ENCODE peak calls at places on chromosomes 13 and 19, in nine cellular contexts. N, G, H, K, X, U, Q, S and T are unnamed samples.

GRCh38 chr13:71695662-71696061 is 171.3 kb downstream of the DACH1 start:
- DNase-seq in K (no peak), X (no peak), N (no peak), U (no peak), H (no peak), G (no peak), S (no peak), Q (no peak), T (no peak)

GRCh38 chr13:43227721-43228120 is 204.3 kb downstream of the DNAJC15 start:
- DNase-seq in G (no peak), K (no peak), X (no peak), H (no peak), S (no peak), U (no peak), N (no peak), Q (no peak), T (no peak)

GRCh38 chr19:16605552-16605951 is 22.5 kb downstream of the MED26 start:
- DNase-seq in H (no peak), X (no peak), G (no peak), Q (peak), U (no peak), K (no peak), N (no peak), S (no peak), T (no peak)

GRCh38 chr19:13843104-13843921 is 33.6 kb upstream of the NANOS3 start:
- DNase-seq in Q (no peak), U (peak), H (peak), K (peak), G (peak), S (no peak), N (peak), X (peak), T (no peak)

GRCh38 chr13:22086593-22086992 is 415.7 kb downstream of the FGF9 start:
- DNase-seq in N (no peak), G (no peak), H (no peak), U (no peak), K (no peak), S (no peak), X (no peak), Q (no peak), T (no peak)

GRCh38 chr13:113869263-113869662 is 5.4 kb upstream of the GAS6 start:
- DNase-seq in H (no peak), X (no peak), N (no peak), G (no peak), Q (no peak), U (no peak), S (no peak), K (no peak), T (no peak)

GRCh38 chr19:58181902-58182576 is 822 bp upstream of the ZNF274 start:
- DNase-seq in S (no peak), K (peak), U (peak), N (peak), H (peak), Q (no peak), X (peak), G (peak), T (peak)

GRCh38 chr19:670609-671075 is 5.5 kb upstream of the FSTL3 start:
- DNase-seq in G (no peak), K (no peak), H (no peak), S (no peak), N (no peak), U (no peak), X (peak), Q (no peak), T (peak)

GRCh38 chr19:34180273-34180672 is 8.0 kb downstream of the LSM14A start:
- DNase-seq in U (no peak), S (no peak), X (no peak), G (no peak), Q (no peak), N (no peak), H (no peak), K (no peak), T (no peak)

GRCh38 chr13:26601669-26602068 is 44.2 kb downstream of the WASF3 start:
- DNase-seq in K (no peak), U (no peak), H (no peak), G (no peak), S (no peak), X (no peak), Q (no peak), N (no peak), T (no peak)

GRCh38 chr19:2242811-2243210 is 6.2 kb downstream of the SF3A2 start:
- DNase-seq in Q (no peak), N (no peak), U (no peak), K (no peak), G (no peak), X (no peak), H (no peak), S (no peak), T (no peak)

GRCh38 chr19:2239173-2239572 is 2.5 kb downstream of the SF3A2 start:
- DNase-seq in G (no peak), H (no peak), S (no peak), X (no peak), Q (no peak), K (no peak), N (no peak), U (no peak), T (no peak)

GRCh38 chr19:2242092-2242537 is 5.5 kb downstream of the SF3A2 start:
- DNase-seq in N (peak), Q (no peak), U (no peak), X (no peak), G (peak), K (no peak), H (no peak), S (no peak), T (no peak)

GRCh38 chr19:2239771-2240770 is 3.4 kb downstream of the SF3A2 start:
- DNase-seq in X (no peak), K (no peak), H (no peak), Q (no peak), S (no peak), N (no peak), G (peak), U (no peak), T (peak)

DNA sequence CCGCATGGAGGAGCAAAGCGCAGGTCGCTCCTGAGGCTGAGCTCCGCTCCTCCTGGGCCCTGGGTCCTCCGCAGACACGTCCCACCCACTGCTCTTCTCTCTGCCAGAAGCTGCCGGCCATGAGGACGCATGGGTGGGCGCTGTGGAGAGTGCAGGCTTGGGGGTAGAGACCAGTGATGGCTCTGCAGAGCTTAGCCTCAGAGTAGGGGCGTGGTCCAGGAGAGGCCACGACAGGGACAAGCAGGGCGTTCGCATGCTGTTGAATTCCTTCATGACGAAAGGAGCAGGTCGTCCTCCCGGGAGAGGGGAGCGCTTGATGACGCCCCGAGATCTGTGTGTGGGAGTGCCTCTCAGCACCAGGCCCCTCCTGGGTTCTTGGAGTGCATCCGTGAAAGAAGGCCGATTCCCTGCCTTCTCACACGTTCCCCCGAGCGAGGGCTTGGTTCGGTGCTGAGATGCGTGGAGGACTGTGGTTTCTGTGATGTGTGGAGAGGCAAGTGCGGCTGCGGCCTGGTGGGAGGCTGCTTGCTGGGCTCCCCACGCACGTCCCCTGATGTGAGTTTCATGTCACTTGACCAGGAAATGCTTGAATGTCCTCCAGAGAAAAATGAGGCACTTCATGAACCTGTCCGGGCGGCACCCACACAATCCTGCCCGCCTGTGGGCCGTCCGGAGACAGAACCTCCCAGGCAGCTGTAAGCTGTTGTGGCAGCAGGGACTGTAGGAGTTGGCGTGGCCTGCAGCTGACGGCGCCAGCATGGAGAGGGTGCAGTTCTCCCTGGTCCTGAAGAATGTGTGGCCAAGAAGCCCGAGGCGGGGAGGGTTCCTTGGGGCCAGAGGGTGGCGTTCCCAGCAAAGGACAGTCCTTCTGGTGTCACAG is 4.5 kb downstream of the SF3A2 start:
- DNase-seq in N (no peak), U (no peak), H (no peak), K (no peak), G (no peak), S (no peak), Q (no peak), X (no peak), T (no peak)
- TF ChIP-seq POLR2A in N (no peak), U (no peak), H (no peak), K (no peak), G (no peak), S (no peak), Q (no peak), X (no peak), T (no peak)

GRCh38 chr13:97259787-97260641 is 37.9 kb downstream of the MBNL2 start:
- DNase-seq in U (no peak), Q (peak), G (peak), K (no peak), H (no peak), N (no peak), S (no peak), X (peak), T (peak)
- TF ChIP-seq POLR2A in U (no peak), Q (no peak), G (no peak), K (no peak), H (no peak), N (no peak), S (no peak), X (no peak), T (peak)

DNA sequence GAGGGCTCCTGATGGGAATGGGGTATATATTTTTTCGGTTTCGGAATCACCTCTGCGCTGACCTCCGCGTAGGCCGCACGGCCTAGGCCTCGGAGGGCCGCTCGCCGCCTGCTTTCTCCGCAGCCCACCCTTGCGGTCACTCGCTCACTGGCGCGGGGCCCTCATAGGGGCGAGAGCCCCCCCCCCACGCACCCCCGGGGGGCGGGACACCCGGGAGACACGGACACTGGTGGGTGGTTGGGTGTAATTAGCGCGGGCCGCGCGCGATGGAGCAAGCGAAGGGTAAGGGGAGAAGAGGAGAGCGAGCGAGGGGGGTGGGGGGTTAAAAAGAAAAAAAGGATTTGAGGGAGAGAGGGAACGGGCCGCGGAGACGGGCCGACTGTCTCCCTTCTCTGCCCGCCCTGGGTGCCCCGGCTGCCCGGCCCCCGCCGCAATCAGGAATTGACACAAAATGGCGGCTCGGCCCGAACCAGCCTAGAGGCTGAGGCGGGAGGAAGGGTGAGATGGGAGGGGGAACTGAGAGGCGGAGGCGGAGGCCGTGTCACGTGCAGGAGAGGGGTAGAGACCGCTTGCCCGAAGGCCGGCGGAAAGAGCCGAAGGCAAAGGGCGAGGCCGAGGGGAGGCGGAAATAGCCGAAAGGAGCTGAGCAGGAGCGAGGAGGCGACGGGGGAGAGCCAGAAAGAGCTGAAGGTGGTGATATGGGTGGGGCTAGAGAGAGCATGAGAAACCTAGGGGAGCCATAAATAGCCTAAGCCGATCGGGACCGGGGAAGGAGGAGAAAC is 721 bp downstream of the ZC3H4 start:
- DNase-seq in H (peak), G (peak), N (peak), X (peak), U (peak), K (peak), Q (peak), S (peak), T (peak)
- TF ChIP-seq POLR2A in H (peak), G (peak), N (peak), X (peak), U (peak), K (peak), Q (peak), S (peak), T (no peak)

DNA sequence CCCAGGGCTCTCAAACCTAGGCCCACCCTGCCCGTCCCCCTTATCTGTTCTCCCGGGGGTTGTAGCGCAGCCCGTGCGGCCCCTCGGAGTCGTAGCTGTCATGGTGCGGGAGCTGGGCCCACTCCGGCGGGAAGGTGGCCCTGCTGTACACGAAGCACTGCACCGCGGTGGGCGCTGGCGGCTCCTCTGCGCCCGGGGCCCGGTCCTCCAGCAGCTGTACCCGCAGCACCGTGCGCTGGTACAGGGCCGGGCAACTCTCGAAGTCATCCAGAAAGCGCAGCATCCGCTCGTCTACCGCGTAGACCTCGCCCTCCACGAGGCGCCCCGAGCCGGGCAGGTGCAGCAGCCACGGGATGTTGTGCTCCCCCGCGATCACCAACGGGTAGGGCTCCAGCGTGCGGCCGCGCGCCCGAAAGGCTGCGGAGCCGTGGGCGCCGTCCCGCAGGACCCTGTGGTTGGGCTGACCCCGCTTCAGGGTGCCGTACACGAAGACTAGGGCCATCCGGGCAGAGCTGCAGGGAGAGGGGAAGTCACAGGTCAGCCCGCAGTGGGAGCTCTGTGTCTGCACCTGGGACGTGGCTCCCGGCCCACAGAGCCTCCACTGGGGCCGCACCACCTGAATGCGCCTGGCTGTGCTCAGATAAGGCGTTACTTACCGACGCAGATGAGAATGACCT is 56.4 kb downstream of the GGACT start:
- DNase-seq in S (no peak), H (no peak), U (no peak), K (no peak), N (no peak), G (peak), Q (no peak), X (no peak), T (no peak)
- TF ChIP-seq POLR2A in S (no peak), H (no peak), U (no peak), K (no peak), N (no peak), G (no peak), Q (no peak), X (no peak), T (no peak)

DNA sequence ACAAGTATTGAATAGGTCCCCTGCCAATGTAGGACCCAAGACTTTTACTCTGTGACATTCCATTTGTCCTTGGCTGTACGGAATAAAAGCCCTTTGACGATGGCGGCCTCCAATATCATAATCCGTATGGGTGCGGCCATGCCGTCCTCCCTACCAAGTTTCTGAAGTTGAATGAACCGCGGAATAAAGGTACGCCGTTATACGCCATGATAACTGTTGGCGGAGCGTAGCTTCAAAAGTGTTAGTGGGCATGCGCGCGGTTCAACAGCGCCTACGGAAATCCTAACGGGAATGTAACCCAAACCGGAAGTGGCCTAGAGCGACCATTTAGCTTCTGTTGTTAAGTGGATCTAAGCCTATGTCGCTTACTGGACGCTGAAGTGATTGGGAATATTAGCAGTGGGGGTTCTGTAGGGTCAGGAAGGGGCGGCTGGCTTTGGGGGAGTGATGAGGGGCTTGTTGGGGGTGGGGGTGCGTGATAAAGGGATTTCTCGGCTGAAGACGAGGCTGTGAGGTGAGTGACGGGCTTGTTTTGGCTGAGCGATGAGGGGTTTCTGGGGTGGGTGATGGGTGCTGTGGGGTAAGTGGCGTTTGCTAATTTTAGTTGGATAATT is at the start of gene ZNF175:
- DNase-seq in U (peak), G (peak), N (peak), X (peak), K (peak), H (peak), Q (peak), S (no peak), T (peak)
- TF ChIP-seq POLR2A in U (no peak), G (no peak), N (no peak), X (peak), K (no peak), H (no peak), Q (no peak), S (no peak), T (peak)